ENCODE peak calls at places on chromosomes 3 and 15, in seven cellular contexts. One of them, this sample, is unnamed.

GRCh38 chr15:88648357-88649214 is 9.8 kb downstream of the ISG20 start:
- DNase-seq in trophoblast cell: no peak
- DNase-seq in Karpas-422: no peak
- DNase-seq in tibial nerve: no peak
- DNase-seq in cardiac muscle cell: no peak
- DNase-seq in adrenal gland: peak; percentile 70
- DNase-seq in neuronal stem cell: no peak
- DNase-seq in this sample: peak; percentile 88

GRCh38 chr3:84958495-84959469 is at the start of gene CADM2:
- DNase-seq in trophoblast cell: peak; percentile 67
- DNase-seq in Karpas-422: no peak
- DNase-seq in tibial nerve: peak; percentile 81
- DNase-seq in cardiac muscle cell: peak; percentile 80
- DNase-seq in adrenal gland: peak; percentile 92
- DNase-seq in neuronal stem cell: peak; percentile 94
- DNase-seq in this sample: peak; percentile 71

GRCh38 chr15:46014532-46014931 is 379.7 kb downstream of the SQOR start:
- DNase-seq in trophoblast cell: no peak
- DNase-seq in Karpas-422: no peak
- DNase-seq in tibial nerve: no peak
- DNase-seq in cardiac muscle cell: no peak
- DNase-seq in adrenal gland: no peak
- DNase-seq in neuronal stem cell: no peak
- DNase-seq in this sample: no peak

GRCh38 chr3:155032918-155033317 is 47.2 kb upstream of the MME start:
- DNase-seq in trophoblast cell: peak; percentile 25
- DNase-seq in Karpas-422: no peak
- DNase-seq in tibial nerve: no peak
- DNase-seq in cardiac muscle cell: peak; percentile 67
- DNase-seq in adrenal gland: no peak
- DNase-seq in neuronal stem cell: peak; percentile 15
- DNase-seq in this sample: no peak

GRCh38 chr3:183069086-183069485 is 30.2 kb downstream of the MCCC1 start:
- DNase-seq in trophoblast cell: peak; percentile 60
- DNase-seq in Karpas-422: no peak
- DNase-seq in tibial nerve: no peak
- DNase-seq in cardiac muscle cell: no peak
- DNase-seq in adrenal gland: no peak
- DNase-seq in neuronal stem cell: no peak
- DNase-seq in this sample: no peak

GRCh38 chr15:42704492-42704926 is 32.4 kb downstream of the CDAN1 start:
- DNase-seq in trophoblast cell: peak; percentile 85
- DNase-seq in Karpas-422: peak; percentile 92
- DNase-seq in tibial nerve: no peak
- DNase-seq in cardiac muscle cell: peak; percentile 81
- DNase-seq in adrenal gland: peak; percentile 73
- DNase-seq in neuronal stem cell: peak; percentile 70
- DNase-seq in this sample: peak; percentile 73

GRCh38 chr3:98240133-98240532 is 23.9 kb upstream of the OR5H6 start:
- DNase-seq in trophoblast cell: no peak
- DNase-seq in Karpas-422: no peak
- DNase-seq in tibial nerve: no peak
- DNase-seq in cardiac muscle cell: no peak
- DNase-seq in adrenal gland: no peak
- DNase-seq in neuronal stem cell: no peak
- DNase-seq in this sample: no peak

GRCh38 chr3:157786618-157787017 is 283.4 kb upstream of the VEPH1 start:
- DNase-seq in trophoblast cell: no peak
- DNase-seq in Karpas-422: no peak
- DNase-seq in tibial nerve: no peak
- DNase-seq in cardiac muscle cell: peak; percentile 11
- DNase-seq in adrenal gland: no peak
- DNase-seq in neuronal stem cell: no peak
- DNase-seq in this sample: no peak

GRCh38 chr3:59820352-59820934 is 770.6 kb upstream of the CFAP20DC start:
- DNase-seq in trophoblast cell: no peak
- DNase-seq in Karpas-422: no peak
- DNase-seq in tibial nerve: no peak
- DNase-seq in cardiac muscle cell: no peak
- DNase-seq in adrenal gland: no peak
- DNase-seq in neuronal stem cell: no peak
- DNase-seq in this sample: no peak

GRCh38 chr15:88419830-88420229 is 47.4 kb downstream of the MRPL46 start:
- DNase-seq in trophoblast cell: no peak
- DNase-seq in Karpas-422: no peak
- DNase-seq in tibial nerve: no peak
- DNase-seq in cardiac muscle cell: no peak
- DNase-seq in adrenal gland: no peak
- DNase-seq in neuronal stem cell: no peak
- DNase-seq in this sample: no peak

GRCh38 chr3:55567615-55568014 is 80.5 kb upstream of the WNT5A start:
- DNase-seq in trophoblast cell: peak; percentile 98
- DNase-seq in Karpas-422: no peak
- DNase-seq in tibial nerve: no peak
- DNase-seq in cardiac muscle cell: peak; percentile 24
- DNase-seq in adrenal gland: no peak
- DNase-seq in neuronal stem cell: no peak
- DNase-seq in this sample: no peak

GRCh38 chr3:13685721-13686120 is 136.8 kb downstream of the FBLN2 start:
- DNase-seq in trophoblast cell: no peak
- DNase-seq in Karpas-422: no peak
- DNase-seq in tibial nerve: no peak
- DNase-seq in cardiac muscle cell: no peak
- DNase-seq in adrenal gland: no peak
- DNase-seq in neuronal stem cell: no peak
- DNase-seq in this sample: no peak

GRCh38 chr15:99365232-99365631 is 114.0 kb downstream of the LRRC28 start:
- DNase-seq in trophoblast cell: no peak
- DNase-seq in Karpas-422: no peak
- DNase-seq in tibial nerve: no peak
- DNase-seq in cardiac muscle cell: no peak
- DNase-seq in adrenal gland: no peak
- DNase-seq in neuronal stem cell: no peak
- DNase-seq in this sample: no peak

GRCh38 chr3:12553921-12554391 is 2.9 kb upstream of the MKRN2 start:
- DNase-seq in trophoblast cell: no peak
- DNase-seq in Karpas-422: peak; percentile 59
- DNase-seq in tibial nerve: no peak
- DNase-seq in cardiac muscle cell: peak; percentile 44
- DNase-seq in adrenal gland: peak; percentile 34
- DNase-seq in neuronal stem cell: no peak
- DNase-seq in this sample: peak; percentile 68

GRCh38 chr3:36297195-36297594 is 83.1 kb upstream of the STAC start:
- DNase-seq in trophoblast cell: no peak
- DNase-seq in Karpas-422: no peak
- DNase-seq in tibial nerve: no peak
- DNase-seq in cardiac muscle cell: no peak
- DNase-seq in adrenal gland: no peak
- DNase-seq in neuronal stem cell: no peak
- DNase-seq in this sample: no peak

GRCh38 chr3:180011927-180012326 is 24.8 kb downstream of the PEX5L start:
- DNase-seq in trophoblast cell: no peak
- DNase-seq in Karpas-422: no peak
- DNase-seq in tibial nerve: no peak
- DNase-seq in cardiac muscle cell: no peak
- DNase-seq in adrenal gland: no peak
- DNase-seq in neuronal stem cell: no peak
- DNase-seq in this sample: no peak

GRCh38 chr3:192571197-192571791 is 156.0 kb downstream of the FGF12 start:
- DNase-seq in trophoblast cell: peak; percentile 25
- DNase-seq in Karpas-422: no peak
- DNase-seq in tibial nerve: peak; percentile 15
- DNase-seq in cardiac muscle cell: peak; percentile 53
- DNase-seq in adrenal gland: peak; percentile 72
- DNase-seq in neuronal stem cell: no peak
- DNase-seq in this sample: peak; percentile 25

GRCh38 chr3:112032377-112032776 is 2.2 kb upstream of the TMPRSS7 start:
- DNase-seq in trophoblast cell: no peak
- DNase-seq in Karpas-422: no peak
- DNase-seq in tibial nerve: no peak
- DNase-seq in cardiac muscle cell: no peak
- DNase-seq in adrenal gland: peak; percentile 83
- DNase-seq in neuronal stem cell: no peak
- DNase-seq in this sample: no peak

GRCh38 chr3:115245437-115245836 is 98.3 kb upstream of the ZBTB20 start:
- DNase-seq in trophoblast cell: no peak
- DNase-seq in Karpas-422: no peak
- DNase-seq in tibial nerve: no peak
- DNase-seq in cardiac muscle cell: peak; percentile 93
- DNase-seq in adrenal gland: no peak
- DNase-seq in neuronal stem cell: no peak
- DNase-seq in this sample: no peak

GRCh38 chr15:73782339-73782979 is 29.3 kb upstream of the INSYN1 start:
- DNase-seq in trophoblast cell: no peak
- DNase-seq in Karpas-422: no peak
- DNase-seq in tibial nerve: no peak
- DNase-seq in cardiac muscle cell: no peak
- DNase-seq in adrenal gland: no peak
- DNase-seq in neuronal stem cell: no peak
- DNase-seq in this sample: no peak

GRCh38 chr3:129118745-129119144 is 2.9 kb downstream of the RAB43 start:
- DNase-seq in trophoblast cell: no peak
- DNase-seq in Karpas-422: no peak
- DNase-seq in tibial nerve: no peak
- DNase-seq in cardiac muscle cell: no peak
- DNase-seq in adrenal gland: no peak
- DNase-seq in neuronal stem cell: no peak
- DNase-seq in this sample: no peak

GRCh38 chr15:76065267-76065666 is 5.5 kb downstream of the TMEM266 start:
- DNase-seq in trophoblast cell: no peak
- DNase-seq in Karpas-422: no peak
- DNase-seq in tibial nerve: no peak
- DNase-seq in cardiac muscle cell: no peak
- DNase-seq in adrenal gland: peak; percentile 36
- DNase-seq in neuronal stem cell: no peak
- DNase-seq in this sample: no peak
- H3K36me3 ChIP-seq in trophoblast cell: no peaks in the 10 kb centered on the region
- H3K36me3 ChIP-seq in Karpas-422: no peaks in the 10 kb centered on the region
- H3K36me3 ChIP-seq in tibial nerve: no peaks in the 10 kb centered on the region
- H3K36me3 ChIP-seq in cardiac muscle cell: no peaks in the 10 kb centered on the region
- H3K36me3 ChIP-seq in adrenal gland: no peaks in the 10 kb centered on the region
- H3K36me3 ChIP-seq in neuronal stem cell: no peaks in the 10 kb centered on the region
- H3K36me3 ChIP-seq in this sample: no peaks in the 10 kb centered on the region

DNA sequence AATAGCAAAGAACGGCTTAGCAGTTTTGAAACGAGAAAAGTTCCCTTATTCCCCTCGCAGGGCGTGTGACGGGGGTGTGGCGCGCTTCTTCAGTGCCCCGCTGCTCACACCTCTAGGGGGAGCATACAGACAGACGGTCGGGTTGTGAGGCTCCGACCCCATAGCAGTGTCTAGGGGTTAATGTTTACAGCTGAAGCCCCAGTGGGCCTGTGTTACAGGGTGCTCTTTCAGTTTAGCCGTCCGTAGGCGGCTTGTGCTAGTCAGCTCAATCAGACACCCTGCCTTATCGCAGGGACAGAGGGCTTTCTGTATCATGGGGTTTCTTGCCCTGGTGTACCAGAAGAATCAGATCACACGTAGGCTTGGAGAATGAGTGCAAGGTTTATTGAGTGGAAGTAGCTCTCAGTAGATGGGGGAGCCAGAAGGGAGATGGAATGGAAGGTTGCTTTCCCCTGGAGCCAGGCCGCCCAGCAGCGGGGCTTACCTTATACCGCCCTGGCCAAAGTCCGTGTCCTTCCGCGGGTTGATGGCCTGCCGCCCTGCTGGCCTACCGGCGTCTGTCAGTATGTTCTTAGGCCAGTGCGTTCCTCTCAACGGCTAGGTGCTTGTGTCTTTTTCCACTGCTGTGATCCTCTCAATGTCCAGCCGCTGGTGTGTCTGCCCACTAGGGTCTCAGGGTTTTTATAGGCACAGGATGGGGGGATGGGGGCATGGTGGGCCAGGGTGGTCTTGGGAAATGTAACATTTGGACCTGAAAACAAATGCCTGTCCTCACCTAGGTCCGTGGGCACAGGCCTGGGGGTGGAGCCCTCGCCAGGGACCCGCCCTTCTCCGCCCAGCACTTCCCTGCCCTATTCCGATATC is 32.2 kb upstream of the ACP3 start:
- DNase-seq in trophoblast cell: peak; percentile 45
- DNase-seq in Karpas-422: peak; percentile 50
- DNase-seq in tibial nerve: no peak
- DNase-seq in cardiac muscle cell: no peak
- DNase-seq in adrenal gland: no peak
- DNase-seq in neuronal stem cell: no peak
- DNase-seq in this sample: peak; percentile 62
- H3K4me3 ChIP-seq in trophoblast cell: no peak overlapping the region
- H3K4me3 ChIP-seq in Karpas-422: no peak overlapping the region
- H3K4me3 ChIP-seq in tibial nerve: no peak overlapping the region
- H3K4me3 ChIP-seq in cardiac muscle cell: peak overlapping the region; percentile 5
- H3K4me3 ChIP-seq in adrenal gland: no peak overlapping the region
- H3K4me3 ChIP-seq in neuronal stem cell: no peak overlapping the region
- H3K4me3 ChIP-seq in this sample: no peak overlapping the region

GRCh38 chr15:92599394-92599970 is 56.1 kb downstream of the FAM174B start:
- DNase-seq in trophoblast cell: no peak
- DNase-seq in Karpas-422: no peak
- DNase-seq in tibial nerve: no peak
- DNase-seq in cardiac muscle cell: peak; percentile 87
- DNase-seq in adrenal gland: no peak
- DNase-seq in neuronal stem cell: no peak
- DNase-seq in this sample: no peak
- H3K27ac ChIP-seq in trophoblast cell: no peak overlapping the region
- H3K27ac ChIP-seq in Karpas-422: no peak overlapping the region
- H3K27ac ChIP-seq in tibial nerve: no peak overlapping the region
- H3K27ac ChIP-seq in cardiac muscle cell: no peak overlapping the region
- H3K27ac ChIP-seq in adrenal gland: no peak overlapping the region
- H3K27ac ChIP-seq in neuronal stem cell: no peak overlapping the region
- H3K27ac ChIP-seq in this sample: no peak overlapping the region

GRCh38 chr3:48256557-48256956 is 15.7 kb downstream of the ZNF589 start:
- DNase-seq in trophoblast cell: no peak
- DNase-seq in Karpas-422: no peak
- DNase-seq in tibial nerve: no peak
- DNase-seq in cardiac muscle cell: no peak
- DNase-seq in adrenal gland: no peak
- DNase-seq in neuronal stem cell: no peak
- DNase-seq in this sample: no peak

DNA sequence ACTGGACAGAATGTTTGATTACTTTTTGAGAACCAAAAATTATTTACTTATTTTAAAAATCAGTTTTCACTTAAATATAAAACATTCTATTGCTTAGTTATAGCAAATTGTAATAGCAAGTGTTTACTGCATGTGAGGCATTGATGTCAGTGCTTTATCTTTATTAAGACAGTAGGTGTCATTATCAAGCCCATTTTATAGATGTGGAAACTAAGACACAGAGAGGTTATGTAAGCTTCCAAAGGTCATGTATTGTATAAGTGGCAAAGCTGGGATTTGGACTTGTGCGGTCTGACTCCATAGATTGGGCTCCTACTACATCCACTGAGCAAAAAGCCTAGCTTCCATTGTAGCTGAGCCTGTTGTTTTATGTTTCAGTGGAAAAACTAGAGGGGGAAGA is 17.6 kb downstream of the ZNF589 start:
- DNase-seq in trophoblast cell: no peak
- DNase-seq in Karpas-422: no peak
- DNase-seq in tibial nerve: no peak
- DNase-seq in cardiac muscle cell: no peak
- DNase-seq in adrenal gland: no peak
- DNase-seq in neuronal stem cell: no peak
- DNase-seq in this sample: no peak
- H3K36me3 ChIP-seq in trophoblast cell: no peaks in the 10 kb centered on the region
- H3K36me3 ChIP-seq in Karpas-422: peaks cover 50% of the 10 kb centered on the region
- H3K36me3 ChIP-seq in tibial nerve: no peaks in the 10 kb centered on the region
- H3K36me3 ChIP-seq in cardiac muscle cell: peaks cover 6% of the 10 kb centered on the region
- H3K36me3 ChIP-seq in adrenal gland: no peaks in the 10 kb centered on the region
- H3K36me3 ChIP-seq in neuronal stem cell: peaks cover 21% of the 10 kb centered on the region
- H3K36me3 ChIP-seq in this sample: peaks cover 2% of the 10 kb centered on the region